ENCODE peak calls at places on chromosomes 2 and 18, in ten cellular contexts. One of them, this sample, is unnamed.

GRCh38 chr2:132547089-132547687 is 122.8 kb downstream of the LYPD1 start:
- DNase-seq in hepatic stellate cell: peak
- DNase-seq in GM13977: peak
- DNase-seq in anterior cingulate cortex: peak
- DNase-seq in posterior cingulate gyrus: peak
- DNase-seq in fibroblast of the aortic adventitia: peak
- DNase-seq in T1000: peak
- DNase-seq in ACHN: peak
- DNase-seq in ecto neural progenitor cell: peak
- DNase-seq in astrocyte of the cerebellum: peak
- DNase-seq in this sample: peak

GRCh38 chr18:52163478-52163877 is 176.5 kb upstream of the DCC start:
- DNase-seq in hepatic stellate cell: no peak
- DNase-seq in GM13977: no peak
- DNase-seq in anterior cingulate cortex: no peak
- DNase-seq in posterior cingulate gyrus: no peak
- DNase-seq in fibroblast of the aortic adventitia: no peak
- DNase-seq in T1000: no peak
- DNase-seq in ACHN: no peak
- DNase-seq in ecto neural progenitor cell: no peak
- DNase-seq in astrocyte of the cerebellum: no peak
- DNase-seq in this sample: no peak

GRCh38 chr2:192230864-192231453 is 36.2 kb upstream of the TMEFF2 start:
- DNase-seq in hepatic stellate cell: no peak
- DNase-seq in GM13977: no peak
- DNase-seq in anterior cingulate cortex: no peak
- DNase-seq in posterior cingulate gyrus: no peak
- DNase-seq in fibroblast of the aortic adventitia: no peak
- DNase-seq in T1000: no peak
- DNase-seq in ACHN: no peak
- DNase-seq in ecto neural progenitor cell: no peak
- DNase-seq in astrocyte of the cerebellum: no peak
- DNase-seq in this sample: no peak

GRCh38 chr2:19617251-19617650 is 258.8 kb upstream of the OSR1 start:
- DNase-seq in hepatic stellate cell: no peak
- DNase-seq in GM13977: no peak
- DNase-seq in anterior cingulate cortex: no peak
- DNase-seq in posterior cingulate gyrus: no peak
- DNase-seq in fibroblast of the aortic adventitia: no peak
- DNase-seq in T1000: no peak
- DNase-seq in ACHN: no peak
- DNase-seq in ecto neural progenitor cell: no peak
- DNase-seq in astrocyte of the cerebellum: no peak
- DNase-seq in this sample: no peak

GRCh38 chr2:45610281-45611019 is 617 bp downstream of the SRBD1 start:
- DNase-seq in hepatic stellate cell: peak
- DNase-seq in GM13977: peak
- DNase-seq in anterior cingulate cortex: peak
- DNase-seq in posterior cingulate gyrus: peak
- DNase-seq in fibroblast of the aortic adventitia: peak
- DNase-seq in T1000: peak
- DNase-seq in ACHN: peak
- DNase-seq in ecto neural progenitor cell: peak
- DNase-seq in astrocyte of the cerebellum: peak
- DNase-seq in this sample: peak

GRCh38 chr2:45283764-45284620 is 274.7 kb upstream of the SIX2 start:
- DNase-seq in hepatic stellate cell: peak
- DNase-seq in GM13977: no peak
- DNase-seq in anterior cingulate cortex: no peak
- DNase-seq in posterior cingulate gyrus: no peak
- DNase-seq in fibroblast of the aortic adventitia: peak
- DNase-seq in T1000: peak
- DNase-seq in ACHN: no peak
- DNase-seq in ecto neural progenitor cell: no peak
- DNase-seq in astrocyte of the cerebellum: peak
- DNase-seq in this sample: peak

GRCh38 chr2:2505604-2506003 is 174.5 kb upstream of the MYT1L start:
- DNase-seq in hepatic stellate cell: no peak
- DNase-seq in GM13977: no peak
- DNase-seq in anterior cingulate cortex: no peak
- DNase-seq in posterior cingulate gyrus: peak
- DNase-seq in fibroblast of the aortic adventitia: no peak
- DNase-seq in T1000: no peak
- DNase-seq in ACHN: no peak
- DNase-seq in ecto neural progenitor cell: no peak
- DNase-seq in astrocyte of the cerebellum: no peak
- DNase-seq in this sample: no peak

GRCh38 chr2:199556886-199557285 is 99.1 kb upstream of the SATB2 start:
- DNase-seq in hepatic stellate cell: no peak
- DNase-seq in GM13977: no peak
- DNase-seq in anterior cingulate cortex: no peak
- DNase-seq in posterior cingulate gyrus: no peak
- DNase-seq in fibroblast of the aortic adventitia: no peak
- DNase-seq in T1000: no peak
- DNase-seq in ACHN: no peak
- DNase-seq in ecto neural progenitor cell: no peak
- DNase-seq in astrocyte of the cerebellum: no peak
- DNase-seq in this sample: no peak

GRCh38 chr2:158685646-158686045 is 109.5 kb upstream of the DAPL1 start:
- DNase-seq in hepatic stellate cell: no peak
- DNase-seq in GM13977: no peak
- DNase-seq in anterior cingulate cortex: no peak
- DNase-seq in posterior cingulate gyrus: no peak
- DNase-seq in fibroblast of the aortic adventitia: no peak
- DNase-seq in T1000: no peak
- DNase-seq in ACHN: no peak
- DNase-seq in ecto neural progenitor cell: no peak
- DNase-seq in astrocyte of the cerebellum: no peak
- DNase-seq in this sample: no peak

GRCh38 chr18:37019157-37019571 is 190.2 kb downstream of the KIAA1328 start:
- DNase-seq in hepatic stellate cell: no peak
- DNase-seq in GM13977: no peak
- DNase-seq in anterior cingulate cortex: no peak
- DNase-seq in posterior cingulate gyrus: no peak
- DNase-seq in fibroblast of the aortic adventitia: no peak
- DNase-seq in T1000: no peak
- DNase-seq in ACHN: peak
- DNase-seq in ecto neural progenitor cell: peak
- DNase-seq in astrocyte of the cerebellum: peak
- DNase-seq in this sample: peak

GRCh38 chr18:62183578-62184195 is 3.2 kb downstream of the PIGN start:
- DNase-seq in hepatic stellate cell: peak
- DNase-seq in GM13977: peak
- DNase-seq in anterior cingulate cortex: no peak
- DNase-seq in posterior cingulate gyrus: no peak
- DNase-seq in fibroblast of the aortic adventitia: peak
- DNase-seq in T1000: peak
- DNase-seq in ACHN: peak
- DNase-seq in ecto neural progenitor cell: no peak
- DNase-seq in astrocyte of the cerebellum: peak
- DNase-seq in this sample: no peak

GRCh38 chr2:172807011-172807410 is 71.4 kb downstream of the RAPGEF4 start:
- DNase-seq in hepatic stellate cell: no peak
- DNase-seq in GM13977: no peak
- DNase-seq in anterior cingulate cortex: no peak
- DNase-seq in posterior cingulate gyrus: no peak
- DNase-seq in fibroblast of the aortic adventitia: no peak
- DNase-seq in T1000: no peak
- DNase-seq in ACHN: no peak
- DNase-seq in ecto neural progenitor cell: no peak
- DNase-seq in astrocyte of the cerebellum: no peak
- DNase-seq in this sample: no peak

GRCh38 chr2:173350383-173350782 is 4.3 kb upstream of the CDCA7 start:
- DNase-seq in hepatic stellate cell: no peak
- DNase-seq in GM13977: no peak
- DNase-seq in anterior cingulate cortex: no peak
- DNase-seq in posterior cingulate gyrus: no peak
- DNase-seq in fibroblast of the aortic adventitia: no peak
- DNase-seq in T1000: no peak
- DNase-seq in ACHN: no peak
- DNase-seq in ecto neural progenitor cell: no peak
- DNase-seq in astrocyte of the cerebellum: no peak
- DNase-seq in this sample: no peak

GRCh38 chr2:62765619-62766376 is 60.3 kb downstream of the EHBP1 start:
- DNase-seq in hepatic stellate cell: no peak
- DNase-seq in GM13977: no peak
- DNase-seq in anterior cingulate cortex: no peak
- DNase-seq in posterior cingulate gyrus: no peak
- DNase-seq in fibroblast of the aortic adventitia: no peak
- DNase-seq in T1000: no peak
- DNase-seq in ACHN: no peak
- DNase-seq in ecto neural progenitor cell: no peak
- DNase-seq in astrocyte of the cerebellum: no peak
- DNase-seq in this sample: no peak

GRCh38 chr2:203533696-203534471 is 1.2 kb downstream of the RAPH1 start:
- DNase-seq in hepatic stellate cell: peak
- DNase-seq in GM13977: peak
- DNase-seq in anterior cingulate cortex: no peak
- DNase-seq in posterior cingulate gyrus: no peak
- DNase-seq in fibroblast of the aortic adventitia: peak
- DNase-seq in T1000: no peak
- DNase-seq in ACHN: peak
- DNase-seq in ecto neural progenitor cell: no peak
- DNase-seq in astrocyte of the cerebellum: peak
- DNase-seq in this sample: no peak

GRCh38 chr2:46188041-46188715 is 109.0 kb upstream of the EPAS1 start:
- DNase-seq in hepatic stellate cell: no peak
- DNase-seq in GM13977: no peak
- DNase-seq in anterior cingulate cortex: no peak
- DNase-seq in posterior cingulate gyrus: no peak
- DNase-seq in fibroblast of the aortic adventitia: peak
- DNase-seq in T1000: no peak
- DNase-seq in ACHN: no peak
- DNase-seq in ecto neural progenitor cell: peak
- DNase-seq in astrocyte of the cerebellum: no peak
- DNase-seq in this sample: no peak

GRCh38 chr18:6106116-6106645 is 210.9 kb upstream of the TMEM200C start:
- DNase-seq in hepatic stellate cell: no peak
- DNase-seq in GM13977: no peak
- DNase-seq in anterior cingulate cortex: no peak
- DNase-seq in posterior cingulate gyrus: no peak
- DNase-seq in fibroblast of the aortic adventitia: peak
- DNase-seq in T1000: no peak
- DNase-seq in ACHN: no peak
- DNase-seq in ecto neural progenitor cell: no peak
- DNase-seq in astrocyte of the cerebellum: no peak
- DNase-seq in this sample: no peak

GRCh38 chr2:38095996-38096861 is 20.3 kb upstream of the CYP1B1 start:
- DNase-seq in hepatic stellate cell: no peak
- DNase-seq in GM13977: peak
- DNase-seq in anterior cingulate cortex: no peak
- DNase-seq in posterior cingulate gyrus: no peak
- DNase-seq in fibroblast of the aortic adventitia: peak
- DNase-seq in T1000: no peak
- DNase-seq in ACHN: no peak
- DNase-seq in ecto neural progenitor cell: no peak
- DNase-seq in astrocyte of the cerebellum: no peak
- DNase-seq in this sample: peak

GRCh38 chr2:154724194-154724797 is 25.8 kb downstream of the KCNJ3 start:
- DNase-seq in hepatic stellate cell: no peak
- DNase-seq in GM13977: no peak
- DNase-seq in anterior cingulate cortex: no peak
- DNase-seq in posterior cingulate gyrus: no peak
- DNase-seq in fibroblast of the aortic adventitia: no peak
- DNase-seq in T1000: no peak
- DNase-seq in ACHN: no peak
- DNase-seq in ecto neural progenitor cell: no peak
- DNase-seq in astrocyte of the cerebellum: no peak
- DNase-seq in this sample: no peak

GRCh38 chr2:54042908-54043620 is 72.3 kb upstream of the PSME4 start:
- DNase-seq in hepatic stellate cell: no peak
- DNase-seq in GM13977: no peak
- DNase-seq in anterior cingulate cortex: peak
- DNase-seq in posterior cingulate gyrus: peak
- DNase-seq in fibroblast of the aortic adventitia: no peak
- DNase-seq in T1000: no peak
- DNase-seq in ACHN: no peak
- DNase-seq in ecto neural progenitor cell: no peak
- DNase-seq in astrocyte of the cerebellum: no peak
- DNase-seq in this sample: no peak

GRCh38 chr2:219522111-219523030 is 8.1 kb downstream of the ASIC4 start:
- DNase-seq in hepatic stellate cell: peak
- DNase-seq in GM13977: no peak
- DNase-seq in anterior cingulate cortex: no peak
- DNase-seq in posterior cingulate gyrus: peak
- DNase-seq in fibroblast of the aortic adventitia: peak
- DNase-seq in T1000: no peak
- DNase-seq in ACHN: peak
- DNase-seq in ecto neural progenitor cell: peak
- DNase-seq in astrocyte of the cerebellum: no peak
- DNase-seq in this sample: peak

GRCh38 chr2:164785447-164785846 is 56.2 kb downstream of the COBLL1 start:
- DNase-seq in hepatic stellate cell: no peak
- DNase-seq in GM13977: no peak
- DNase-seq in anterior cingulate cortex: no peak
- DNase-seq in posterior cingulate gyrus: no peak
- DNase-seq in fibroblast of the aortic adventitia: peak
- DNase-seq in T1000: no peak
- DNase-seq in ACHN: no peak
- DNase-seq in ecto neural progenitor cell: no peak
- DNase-seq in astrocyte of the cerebellum: peak
- DNase-seq in this sample: no peak

GRCh38 chr2:12675352-12675795 is 41.4 kb upstream of the TRIB2 start:
- DNase-seq in hepatic stellate cell: no peak
- DNase-seq in GM13977: no peak
- DNase-seq in anterior cingulate cortex: no peak
- DNase-seq in posterior cingulate gyrus: no peak
- DNase-seq in fibroblast of the aortic adventitia: peak
- DNase-seq in T1000: no peak
- DNase-seq in ACHN: no peak
- DNase-seq in ecto neural progenitor cell: no peak
- DNase-seq in astrocyte of the cerebellum: no peak
- DNase-seq in this sample: peak

GRCh38 chr2:112584134-112584890 is at the start of gene CHCHD5:
- DNase-seq in hepatic stellate cell: peak
- DNase-seq in GM13977: peak
- DNase-seq in anterior cingulate cortex: peak
- DNase-seq in posterior cingulate gyrus: peak
- DNase-seq in fibroblast of the aortic adventitia: peak
- DNase-seq in T1000: peak
- DNase-seq in ACHN: peak
- DNase-seq in ecto neural progenitor cell: peak
- DNase-seq in astrocyte of the cerebellum: peak
- DNase-seq in this sample: peak

GRCh38 chr18:22168360-22168921 is 948 bp upstream of the GATA6 start:
- DNase-seq in hepatic stellate cell: peak
- DNase-seq in GM13977: peak
- DNase-seq in anterior cingulate cortex: no peak
- DNase-seq in posterior cingulate gyrus: no peak
- DNase-seq in fibroblast of the aortic adventitia: peak
- DNase-seq in T1000: no peak
- DNase-seq in ACHN: peak
- DNase-seq in ecto neural progenitor cell: peak
- DNase-seq in astrocyte of the cerebellum: no peak
- DNase-seq in this sample: peak

GRCh38 chr18:79819064-79819725 is 21.5 kb downstream of the KCNG2 start:
- DNase-seq in hepatic stellate cell: no peak
- DNase-seq in GM13977: no peak
- DNase-seq in anterior cingulate cortex: no peak
- DNase-seq in posterior cingulate gyrus: peak
- DNase-seq in fibroblast of the aortic adventitia: no peak
- DNase-seq in T1000: no peak
- DNase-seq in ACHN: no peak
- DNase-seq in ecto neural progenitor cell: no peak
- DNase-seq in astrocyte of the cerebellum: no peak
- DNase-seq in this sample: no peak

GRCh38 chr2:229543176-229543873 is 171.0 kb downstream of the DNER start:
- DNase-seq in hepatic stellate cell: no peak
- DNase-seq in GM13977: no peak
- DNase-seq in anterior cingulate cortex: no peak
- DNase-seq in posterior cingulate gyrus: no peak
- DNase-seq in fibroblast of the aortic adventitia: no peak
- DNase-seq in T1000: no peak
- DNase-seq in ACHN: no peak
- DNase-seq in ecto neural progenitor cell: no peak
- DNase-seq in astrocyte of the cerebellum: no peak
- DNase-seq in this sample: no peak

GRCh38 chr2:224754129-224754528 is 38.0 kb upstream of the CCDC195 start:
- DNase-seq in hepatic stellate cell: peak
- DNase-seq in GM13977: no peak
- DNase-seq in anterior cingulate cortex: no peak
- DNase-seq in posterior cingulate gyrus: no peak
- DNase-seq in fibroblast of the aortic adventitia: peak
- DNase-seq in T1000: peak
- DNase-seq in ACHN: no peak
- DNase-seq in ecto neural progenitor cell: no peak
- DNase-seq in astrocyte of the cerebellum: no peak
- DNase-seq in this sample: peak